ENCODE peak calls at places on chromosome 15, in nine cellular contexts. N, F, R, Q, T, S, E, M and L are unnamed samples.

GRCh38 chr15:67311751-67312150 is 57.2 kb downstream of the IQCH start:
- DNase-seq in N (no peak), F (no peak), R (no peak), Q (no peak), T (no peak), S (no peak), E (no peak), M (no peak), L (peak)

GRCh38 chr15:65305144-65305758 is 774 bp downstream of the RNU5B-1 start:
- DNase-seq in N (no peak), F (no peak), R (no peak), Q (no peak), T (no peak), S (peak), E (no peak), M (no peak), L (no peak)

GRCh38 chr15:63466378-63467192 is 37.8 kb upstream of the USP3 start:
- DNase-seq in N (peak), F (no peak), R (no peak), Q (peak), T (peak), S (peak), E (peak), M (no peak), L (peak)

GRCh38 chr15:100202309-100202943 is 139.3 kb downstream of the ADAMTS17 start:
- DNase-seq in N (no peak), F (no peak), R (no peak), Q (no peak), T (no peak), S (no peak), E (no peak), M (no peak), L (no peak)

GRCh38 chr15:54500330-54500729 is 522.1 kb downstream of the UNC13C start:
- DNase-seq in N (no peak), F (no peak), R (no peak), Q (no peak), T (no peak), S (no peak), E (no peak), M (no peak), L (no peak)

GRCh38 chr15:46961795-46962194 is 755.5 kb upstream of the SEMA6D start:
- DNase-seq in N (no peak), F (no peak), R (no peak), Q (no peak), T (no peak), S (no peak), E (no peak), M (no peak), L (no peak)

GRCh38 chr15:96345560-96346389 is 15.3 kb downstream of the NR2F2 start:
- DNase-seq in N (no peak), F (peak), R (no peak), Q (no peak), T (no peak), S (no peak), E (peak), M (peak), L (peak)

GRCh38 chr15:90529369-90530249 is at the start of gene CRTC3:
- DNase-seq in N (no peak), F (peak), R (peak), Q (peak), T (no peak), S (peak), E (peak), M (peak), L (no peak)

GRCh38 chr15:65177901-65178300 is 7.2 kb downstream of the CLPX start:
- DNase-seq in N (no peak), F (no peak), R (no peak), Q (no peak), T (no peak), S (no peak), E (no peak), M (no peak), L (no peak)

GRCh38 chr15:32828507-32829186 is 110.8 kb downstream of the GREM1 start:
- DNase-seq in N (no peak), F (no peak), R (no peak), Q (no peak), T (no peak), S (peak), E (no peak), M (no peak), L (no peak)

GRCh38 chr15:84863480-84864428 is 20.7 kb upstream of the SLC28A1 start:
- DNase-seq in N (no peak), F (peak), R (no peak), Q (no peak), T (no peak), S (no peak), E (no peak), M (no peak), L (no peak)

GRCh38 chr15:64911317-64912186 is at the start of gene ANKDD1A:
- DNase-seq in N (no peak), F (peak), R (peak), Q (peak), T (peak), S (peak), E (peak), M (no peak), L (peak)